ENCODE peak calls at places on chromosomes 6 and 20, in six cellular contexts. I is CD8-positive, alpha-beta memory T cell; Q is uterus; O is effector memory CD4-positive, alpha-beta T cell; B is A549; G is thoracic aorta. W is an unnamed sample. For H3K9me3 and H3K4me1, the result is how much of the 10 kb centered on the place peaks cover.

GRCh38 chr6:109513571-109514071 is 30.6 kb upstream of the ZBTB24 start:
- DNase-seq in G (no peak), O (no peak), I (no peak), Q (no peak), B (no peak), W (peak)

GRCh38 chr20:12434672-12435071 is 517.0 kb downstream of the BTBD3 start:
- DNase-seq in G (no peak), Q (no peak), I (no peak), B (no peak), O (no peak), W (no peak)

GRCh38 chr20:14622796-14623195 is 285.4 kb upstream of the FLRT3 start:
- DNase-seq in B (peak), Q (no peak), I (no peak), G (no peak), O (no peak), W (peak)

GRCh38 chr6:112939543-112939942 is 592.4 kb downstream of the RFPL4B start:
- DNase-seq in B (no peak), O (no peak), Q (no peak), G (no peak), I (no peak), W (no peak)

GRCh38 chr20:47019106-47019824 is 124.6 kb downstream of the EYA2 start:
- DNase-seq in I (no peak), Q (peak), B (no peak), O (no peak), G (no peak), W (no peak)

GRCh38 chr6:2111162-2111677 is 134.2 kb downstream of the GMDS start:
- DNase-seq in I (no peak), Q (no peak), G (no peak), O (no peak), B (no peak), W (no peak)

GRCh38 chr6:30260036-30260504 is 46.9 kb upstream of the TRIM26 start:
- DNase-seq in Q (no peak), G (no peak), I (no peak), O (no peak), B (no peak), W (no peak)

GRCh38 chr6:85464722-85465150 is 14.9 kb downstream of the NT5E start:
- DNase-seq in I (no peak), B (peak), Q (no peak), G (peak), O (no peak), W (no peak)

GRCh38 chr20:16351415-16351814 is 221.8 kb downstream of the KIF16B start:
- DNase-seq in I (no peak), O (no peak), B (no peak), Q (no peak), G (no peak), W (no peak)

GRCh38 chr20:62368629-62369507 is 1.8 kb upstream of the LAMA5 start:
- DNase-seq in G (no peak), O (no peak), Q (peak), I (no peak), B (no peak), W (peak)

GRCh38 chr20:10649817-10650200 is 24.0 kb downstream of the JAG1 start:
- DNase-seq in Q (no peak), O (no peak), B (no peak), I (no peak), G (no peak), W (peak)

GRCh38 chr6:149212892-149213786 is 104.4 kb upstream of the TAB2 start:
- DNase-seq in I (no peak), G (no peak), O (no peak), Q (no peak), B (no peak), W (no peak)

DNA sequence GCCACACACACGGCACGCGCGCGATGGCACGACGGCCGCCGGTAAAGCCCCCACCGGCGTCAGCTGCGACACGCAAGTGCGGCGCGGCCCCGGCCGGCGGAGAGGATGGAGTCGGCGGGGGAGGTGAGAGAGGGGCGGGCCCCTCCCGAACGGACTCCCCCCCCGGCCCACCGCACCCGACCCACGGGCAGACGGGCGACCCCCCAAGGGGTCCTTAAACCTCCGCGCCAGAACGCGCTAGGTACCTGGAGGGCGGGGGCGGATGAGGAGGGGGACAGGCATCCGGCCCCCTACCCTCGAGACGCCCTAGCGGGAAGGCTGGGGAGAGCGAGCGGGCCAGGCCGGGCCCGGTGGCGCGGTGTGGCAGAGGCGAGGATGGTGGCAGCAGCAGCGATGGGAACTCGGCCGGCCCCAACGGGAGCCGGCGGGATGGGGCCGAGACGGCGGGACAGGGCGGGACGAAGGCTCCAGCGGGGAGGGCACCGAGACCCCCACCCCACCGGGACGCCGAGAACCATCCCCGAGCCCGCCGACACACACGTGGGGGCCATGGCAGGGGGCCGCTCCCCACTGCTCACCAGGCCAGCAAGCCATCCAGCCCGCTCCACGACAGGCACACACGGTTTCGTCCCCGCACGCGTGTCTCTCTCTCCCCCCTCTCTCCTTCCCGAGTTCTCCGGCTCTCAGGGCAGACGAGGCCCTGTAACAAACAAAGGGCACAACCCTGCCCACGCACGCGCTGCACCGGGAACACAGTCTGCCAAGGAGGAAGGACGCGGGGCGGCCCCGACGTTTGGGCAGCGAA is 1515.4 kb upstream of the DEFB115 start:
- DNase-seq in I (no peak), Q (no peak), G (no peak), B (no peak), O (no peak), W (no peak)
- H3K9me3 ChIP-seq in I (under half), Q (under half), G (under half), B (under half), O (under half), W (under half)

GRCh38 chr20:31673435-31673834 is 35.7 kb downstream of the COX4I2 start:
- DNase-seq in B (no peak), I (no peak), Q (no peak), G (no peak), O (no peak), W (no peak)

GRCh38 chr20:31676534-31677030 is 38.9 kb downstream of the COX4I2 start:
- DNase-seq in G (no peak), I (no peak), O (no peak), B (no peak), Q (no peak), W (no peak)

GRCh38 chr20:31673943-31674463 is 36.3 kb downstream of the COX4I2 start:
- DNase-seq in Q (no peak), B (no peak), G (no peak), O (no peak), I (no peak), W (no peak)

GRCh38 chr20:31675828-31676533 is 38.3 kb downstream of the COX4I2 start:
- DNase-seq in I (peak), B (no peak), Q (no peak), O (peak), G (no peak), W (no peak)

DNA sequence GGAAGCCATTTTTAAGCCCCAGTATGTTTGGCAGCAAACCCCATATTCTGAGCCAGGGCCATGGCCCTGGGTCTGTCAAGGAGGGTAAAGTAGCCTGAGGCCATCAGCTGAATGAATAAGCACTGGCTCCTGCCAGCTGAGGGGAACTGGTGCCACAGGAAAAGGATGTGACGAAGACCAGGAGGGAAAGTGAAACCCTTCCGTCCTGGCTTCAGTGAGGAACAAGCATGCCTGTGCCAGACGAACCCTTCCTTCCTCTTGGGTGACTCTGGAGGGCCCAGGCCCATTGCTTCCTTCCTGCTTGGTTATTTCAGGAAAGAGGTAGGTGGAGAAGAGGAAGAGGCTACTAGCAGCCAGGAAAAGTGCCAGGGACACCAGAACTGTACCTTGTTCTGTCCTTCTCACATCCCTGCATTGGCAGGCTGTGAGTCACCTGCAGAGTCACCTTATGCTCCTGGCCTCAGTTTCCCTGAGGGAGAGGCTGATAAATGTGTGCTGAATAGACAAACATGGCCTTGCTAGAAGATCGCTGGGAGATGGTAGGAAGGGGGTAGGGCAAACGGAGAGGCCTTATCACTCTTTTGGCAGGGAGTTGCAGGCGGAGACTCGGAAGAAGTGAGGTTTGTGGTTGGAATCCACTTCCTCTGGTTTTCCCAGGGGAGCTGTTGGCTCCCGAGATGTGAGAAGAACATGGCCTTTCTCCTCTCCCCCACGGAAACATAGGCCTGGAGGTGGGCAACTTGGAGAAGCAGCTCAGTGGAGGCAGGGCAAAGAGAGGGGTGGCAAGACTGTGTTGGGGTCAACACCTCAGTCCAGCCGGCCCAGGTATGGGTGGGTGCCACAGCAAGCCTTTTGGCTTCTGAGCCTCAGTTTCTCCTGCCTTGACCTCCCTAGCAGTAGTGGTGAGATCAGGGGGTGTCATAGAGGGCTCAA is 37.4 kb downstream of the COX4I2 start:
- DNase-seq in I (peak), O (peak), Q (peak), G (peak), B (no peak), W (peak)
- H3K4me1 ChIP-seq in I (half or more), O (half or more), Q (under half), G (half or more), B (half or more), W (half or more)

DNA sequence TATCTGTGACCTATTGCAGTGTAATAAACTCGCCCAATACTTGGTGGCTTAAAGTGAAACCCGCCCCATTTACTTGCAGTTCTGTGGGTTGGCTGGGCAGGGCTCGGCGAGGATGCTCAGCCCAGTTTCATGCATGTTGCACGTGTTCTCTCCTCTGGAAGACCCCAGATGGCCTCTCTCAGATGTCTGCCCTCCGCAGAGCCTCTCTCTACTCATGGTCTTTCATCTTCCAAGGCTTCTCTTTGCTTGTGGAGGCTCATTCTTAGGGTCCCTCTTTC is 251.4 kb downstream of the SOD2 start:
- DNase-seq in B (no peak), O (no peak), I (no peak), G (no peak), Q (no peak), W (no peak)
- H3K9me3 ChIP-seq in B (under half), O (under half), I (under half), G (under half), Q (under half), W (under half)

GRCh38 chr6:3407840-3408239 is 49.0 kb downstream of the SLC22A23 start:
- DNase-seq in I (no peak), B (no peak), G (no peak), Q (no peak), O (no peak), W (no peak)
- H3K4me1 ChIP-seq in I (under half), B (half or more), G (under half), Q (under half), O (under half), W (under half)

GRCh38 chr6:28188111-28188979 is 36.7 kb upstream of the ZSCAN9 start:
- DNase-seq in O (no peak), B (no peak), G (no peak), I (no peak), Q (no peak), W (no peak)
- H3K9me3 ChIP-seq in O (under half), B (under half), G (under half), I (under half), Q (under half), W (under half)

GRCh38 chr20:53905019-53905847 is 165.2 kb downstream of the BCAS1 start:
- DNase-seq in I (no peak), B (no peak), Q (no peak), G (no peak), O (no peak), W (no peak)

GRCh38 chr20:53904261-53904660 is 166.1 kb downstream of the BCAS1 start:
- DNase-seq in I (no peak), Q (no peak), O (no peak), B (no peak), G (no peak), W (no peak)

GRCh38 chr20:53902968-53903651 is 167.3 kb downstream of the BCAS1 start:
- DNase-seq in G (no peak), Q (no peak), I (no peak), O (no peak), B (no peak), W (no peak)

GRCh38 chr20:53901697-53902096 is 168.7 kb downstream of the BCAS1 start:
- DNase-seq in I (no peak), G (no peak), O (no peak), B (no peak), Q (no peak), W (peak)

GRCh38 chr20:53903652-53903987 is 166.8 kb downstream of the BCAS1 start:
- DNase-seq in Q (no peak), I (no peak), B (no peak), O (no peak), G (no peak), W (no peak)
- H3K4me1 ChIP-seq in Q (under half), I (under half), B (half or more), O (under half), G (under half), W (half or more)

W was measured in SJCRH30.